ENCODE peak calls at places on chromosomes 2 and 18, in seven cellular contexts. Q is body of pancreas, K is NB4, O is SK-N-SH, A is neural crest cell, Z is cardiac muscle cell, T is PC-9. U is an unnamed sample.

GRCh38 chr2:221388891-221389290 is 183.2 kb downstream of the EPHA4 start:
- DNase-seq in Q (no peak), K (no peak), O (no peak), A (no peak), Z (no peak), T (no peak), U (no peak)

GRCh38 chr18:8952796-8953760 is 149.4 kb upstream of the NDUFV2 start:
- DNase-seq in Q (no peak), K (no peak), O (no peak), A (no peak), Z (no peak), T (peak; percentile 64), U (no peak)

GRCh38 chr2:21782866-21783265 is 659.1 kb downstream of the TDRD15 start:
- DNase-seq in Q (no peak), K (no peak), O (no peak), A (no peak), Z (no peak), T (no peak), U (no peak)

GRCh38 chr18:12657849-12658829 is at the start of gene SPIRE1:
- DNase-seq in Q (peak; percentile 80), K (peak; percentile 63), O (peak; percentile 93), A (peak; percentile 58), Z (peak; percentile 85), T (no peak), U (peak; percentile 77)

GRCh38 chr18:9319333-9319732 is 15.2 kb upstream of the TWSG1 start:
- DNase-seq in Q (no peak), K (no peak), O (no peak), A (no peak), Z (no peak), T (no peak), U (no peak)

GRCh38 chr2:238498691-238499295 is 72.1 kb downstream of the ASB1 start:
- DNase-seq in Q (no peak), K (no peak), O (no peak), A (no peak), Z (no peak), T (no peak), U (no peak)

GRCh38 chr2:72235497-72236413 is 88.1 kb upstream of the CYP26B1 start:
- DNase-seq in Q (no peak), K (no peak), O (no peak), A (no peak), Z (no peak), T (no peak), U (no peak)

GRCh38 chr2:23042176-23042909 is 342.6 kb upstream of the KLHL29 start:
- DNase-seq in Q (peak; percentile 6), K (no peak), O (no peak), A (no peak), Z (no peak), T (peak; percentile 23), U (no peak)

GRCh38 chr2:61426267-61426897 is 44.5 kb downstream of the USP34 start:
- DNase-seq in Q (peak; percentile 62), K (peak; percentile 80), O (peak; percentile 42), A (peak; percentile 35), Z (peak; percentile 42), T (peak; percentile 48), U (peak; percentile 71)

GRCh38 chr2:222518570-222519381 is 94.4 kb downstream of the SGPP2 start:
- DNase-seq in Q (no peak), K (no peak), O (no peak), A (no peak), Z (peak; percentile 7), T (peak; percentile 99), U (no peak)

GRCh38 chr2:113056501-113056900 is 2.5 kb upstream of the IL36RN start:
- DNase-seq in Q (no peak), K (no peak), O (no peak), A (no peak), Z (no peak), T (no peak), U (no peak)

GRCh38 chr2:228600265-228600664 is 418.8 kb upstream of the SPHKAP start:
- DNase-seq in Q (no peak), K (no peak), O (no peak), A (no peak), Z (no peak), T (no peak), U (no peak)

GRCh38 chr2:47088371-47089082 is 66.6 kb downstream of the STPG4 start:
- DNase-seq in Q (no peak), K (no peak), O (peak; percentile 87), A (no peak), Z (no peak), T (no peak), U (no peak)
- TF ChIP-seq CTCF in Q (no peak), K (peak; percentile 24), O (peak; percentile 57), A (no peak), Z (peak; percentile 36), T (no peak), U (no peak)

DNA sequence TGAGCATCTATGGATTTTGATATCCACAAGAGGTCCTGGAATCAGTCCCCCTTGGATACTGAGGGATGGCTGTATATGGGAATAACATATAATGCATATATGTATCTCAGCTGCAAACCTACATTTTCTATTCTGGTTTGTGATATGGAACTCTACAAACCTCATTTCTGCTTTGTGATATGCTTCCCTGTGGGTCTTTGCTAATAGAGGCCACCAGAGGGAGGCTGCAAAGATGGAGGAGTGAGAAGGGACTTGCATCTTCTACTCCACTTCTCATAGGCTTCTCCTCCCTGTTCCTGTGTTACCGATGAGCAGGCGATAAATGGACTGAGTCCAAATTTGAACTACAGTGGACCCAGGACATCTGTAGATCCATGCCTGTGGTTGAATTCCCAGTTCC is 37.8 kb downstream of the ARID5A start:
- DNase-seq in Q (no peak), K (no peak), O (no peak), A (no peak), Z (no peak), T (no peak), U (no peak)
- TF ChIP-seq CTCF in Q (no peak), K (peak; percentile 23), O (peak; percentile 21), A (no peak), Z (no peak), T (no peak), U (no peak)

DNA sequence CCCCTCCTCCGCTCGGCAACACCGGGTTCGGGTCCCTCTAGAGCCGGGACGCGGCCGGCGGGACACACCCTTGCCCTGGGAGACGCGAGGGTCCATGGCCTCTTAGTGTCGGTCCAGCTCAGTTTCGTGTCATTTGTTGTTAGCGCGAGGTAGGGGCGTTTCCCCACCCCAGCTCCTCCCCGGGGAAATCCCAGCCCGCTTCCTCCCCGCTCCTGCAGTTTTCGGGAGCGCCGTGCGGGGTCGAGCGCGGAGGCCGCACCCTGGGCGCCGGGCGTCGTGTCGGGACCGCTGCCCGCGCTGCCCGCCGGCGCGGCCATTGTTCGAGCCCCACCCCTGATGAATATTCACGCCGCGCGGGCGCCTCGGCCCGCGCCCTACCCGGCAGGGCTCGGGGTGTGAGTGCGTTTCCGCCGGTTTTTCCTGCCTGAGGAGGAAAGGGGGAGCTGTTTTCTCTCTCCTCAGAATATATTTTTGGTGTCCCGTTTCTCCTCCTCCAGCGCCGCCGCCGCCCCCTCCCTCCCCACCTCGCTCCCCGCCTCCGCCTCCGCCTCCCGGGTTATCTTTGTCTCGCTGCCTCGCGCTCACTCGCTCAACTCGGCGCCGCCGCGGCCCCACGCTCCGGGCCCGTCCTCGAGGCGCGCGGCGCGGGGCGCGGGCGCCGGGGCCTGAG is at the start of gene MAP4K4:
- DNase-seq in Q (peak; percentile 75), K (peak; percentile 84), O (peak; percentile 90), A (peak; percentile 61), Z (peak; percentile 85), T (peak; percentile 59), U (peak; percentile 88)
- TF ChIP-seq CTCF in Q (peak; percentile 33), K (no peak), O (peak; percentile 40), A (peak; percentile 41), Z (peak; percentile 32), T (peak; percentile 24), U (peak; percentile 5)

GRCh38 chr2:127421871-127422618 is 3.8 kb downstream of the PROC start:
- DNase-seq in Q (no peak), K (no peak), O (no peak), A (no peak), Z (no peak), T (no peak), U (no peak)

GRCh38 chr2:127423476-127423840 is 5.2 kb downstream of the PROC start:
- DNase-seq in Q (peak; percentile 56), K (peak; percentile 41), O (peak; percentile 60), A (no peak), Z (no peak), T (peak; percentile 60), U (no peak)

GRCh38 chr2:127424598-127425379 is 6.6 kb downstream of the PROC start:
- DNase-seq in Q (no peak), K (no peak), O (no peak), A (no peak), Z (no peak), T (no peak), U (no peak)

GRCh38 chr2:127422631-127423475 is 4.6 kb downstream of the PROC start:
- DNase-seq in Q (peak; percentile 33), K (peak; percentile 89), O (peak; percentile 78), A (no peak), Z (peak; percentile 55), T (no peak), U (peak; percentile 53)

DNA sequence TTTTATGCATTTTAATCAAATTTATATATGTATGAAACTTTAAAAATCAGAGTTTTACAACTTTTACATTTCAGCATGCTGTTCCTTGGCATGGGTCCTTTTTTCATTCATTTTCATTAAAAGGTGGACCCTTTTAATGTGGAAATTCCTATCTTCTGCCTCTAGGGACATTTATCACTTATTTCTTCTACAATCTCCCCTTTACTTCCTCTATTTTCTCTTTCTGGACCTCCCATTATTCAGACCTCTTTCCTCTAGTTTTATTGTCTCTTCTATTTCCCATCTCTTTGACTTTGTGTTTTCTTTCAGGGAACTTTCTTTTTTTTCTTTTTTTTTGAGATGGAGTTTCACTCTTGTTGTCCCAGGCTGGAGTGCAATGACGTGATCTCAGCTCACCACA is 5.7 kb downstream of the PROC start:
- DNase-seq in Q (no peak), K (peak; percentile 54), O (no peak), A (no peak), Z (no peak), T (no peak), U (no peak)
- TF ChIP-seq CTCF in Q (no peak), K (no peak), O (peak; percentile 40), A (no peak), Z (no peak), T (peak; percentile 52), U (no peak)

DNA sequence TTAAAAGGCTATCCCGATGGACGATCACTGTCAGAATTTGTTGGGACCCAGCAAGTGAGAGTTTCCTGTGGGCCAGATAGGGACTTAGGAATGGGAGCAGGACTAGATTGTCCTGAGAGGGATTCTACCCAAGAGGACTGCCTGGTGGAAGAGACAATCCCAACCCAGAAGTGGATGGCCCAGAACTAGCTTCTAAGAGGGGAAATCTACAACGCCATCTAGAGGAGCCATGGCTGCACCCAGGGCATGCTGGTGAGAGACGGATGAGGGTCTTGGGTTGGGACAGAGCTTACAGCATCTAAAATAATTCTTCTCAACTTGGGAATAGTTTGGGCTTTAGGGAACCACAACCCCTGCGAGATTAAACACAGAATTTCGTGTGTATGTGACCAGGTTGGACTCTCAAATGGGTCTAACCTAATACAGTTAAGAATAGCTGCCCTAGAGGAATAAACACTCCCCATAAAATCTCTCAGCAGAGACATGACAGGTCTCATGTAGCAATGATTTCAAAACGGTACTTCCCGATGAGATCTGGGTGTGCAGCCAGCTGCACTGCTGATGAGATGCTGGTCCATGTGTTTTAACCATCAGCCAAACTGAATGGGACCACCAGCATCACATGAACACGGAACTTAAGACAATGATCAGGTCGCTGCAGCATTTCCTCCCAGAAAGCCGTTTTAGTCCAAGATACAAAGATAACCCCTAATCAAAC is 50.8 kb downstream of the CCBE1 start:
- DNase-seq in Q (no peak), K (no peak), O (no peak), A (no peak), Z (no peak), T (no peak), U (no peak)
- TF ChIP-seq CTCF in Q (no peak), K (peak; percentile 48), O (peak; percentile 16), A (no peak), Z (no peak), T (no peak), U (no peak)